ENCODE peak calls at places on chromosomes 7 and 10, in four cellular contexts. One of them, this sample, is unnamed.

GRCh38 chr10:15784662-15785300 is 65.1 kb upstream of the ITGA8 start:
- DNase-seq in HFF-Myc: no peak
- DNase-seq in esophagus squamous epithelium: no peak
- DNase-seq in fibroblast of pulmonary artery: no peak
- DNase-seq in this sample: peak; percentile 20

GRCh38 chr10:69973678-69974077 is 79.0 kb upstream of the MACROH2A2 start:
- DNase-seq in esophagus squamous epithelium: no peak
- DNase-seq in HFF-Myc: no peak
- DNase-seq in fibroblast of pulmonary artery: no peak
- DNase-seq in this sample: no peak

GRCh38 chr7:3964980-3965606 is 664.0 kb downstream of the SDK1 start:
- DNase-seq in HFF-Myc: no peak
- DNase-seq in esophagus squamous epithelium: no peak
- DNase-seq in fibroblast of pulmonary artery: no peak
- DNase-seq in this sample: no peak

GRCh38 chr7:141072548-141073172 is 1.2 kb upstream of the TMEM178B start:
- DNase-seq in esophagus squamous epithelium: no peak
- DNase-seq in fibroblast of pulmonary artery: peak; percentile 57
- DNase-seq in HFF-Myc: no peak
- DNase-seq in this sample: peak; percentile 78

GRCh38 chr7:53383131-53383530 is 347.7 kb downstream of the POM121L12 start:
- DNase-seq in HFF-Myc: no peak
- DNase-seq in esophagus squamous epithelium: no peak
- DNase-seq in fibroblast of pulmonary artery: no peak
- DNase-seq in this sample: no peak

GRCh38 chr10:66931340-66931948 is 5.6 kb downstream of the LRRTM3 start:
- DNase-seq in fibroblast of pulmonary artery: peak; percentile 85
- DNase-seq in HFF-Myc: peak; percentile 35
- DNase-seq in esophagus squamous epithelium: no peak
- DNase-seq in this sample: peak; percentile 87

GRCh38 chr7:155731375-155731774 is 80.9 kb downstream of the SHH start:
- DNase-seq in fibroblast of pulmonary artery: peak; percentile 33
- DNase-seq in esophagus squamous epithelium: no peak
- DNase-seq in HFF-Myc: no peak
- DNase-seq in this sample: peak; percentile 41

GRCh38 chr10:14450041-14450491 is 119.3 kb upstream of the FRMD4A start:
- DNase-seq in esophagus squamous epithelium: no peak
- DNase-seq in HFF-Myc: no peak
- DNase-seq in fibroblast of pulmonary artery: peak; percentile 65
- DNase-seq in this sample: peak; percentile 26

GRCh38 chr7:66666313-66666952 is 37.8 kb downstream of the KCTD7 start:
- DNase-seq in HFF-Myc: no peak
- DNase-seq in fibroblast of pulmonary artery: no peak
- DNase-seq in esophagus squamous epithelium: no peak
- DNase-seq in this sample: no peak

GRCh38 chr10:112519129-112519761 is 72.2 kb downstream of the VTI1A start:
- DNase-seq in HFF-Myc: no peak
- DNase-seq in fibroblast of pulmonary artery: no peak
- DNase-seq in esophagus squamous epithelium: no peak
- DNase-seq in this sample: no peak

GRCh38 chr7:157224627-157225026 is 85.9 kb downstream of the UBE3C start:
- DNase-seq in fibroblast of pulmonary artery: peak; percentile 54
- DNase-seq in esophagus squamous epithelium: no peak
- DNase-seq in HFF-Myc: no peak
- DNase-seq in this sample: peak; percentile 73

GRCh38 chr7:135392701-135393100 is 117.2 kb downstream of the CNOT4 start:
- DNase-seq in fibroblast of pulmonary artery: no peak
- DNase-seq in HFF-Myc: no peak
- DNase-seq in esophagus squamous epithelium: no peak
- DNase-seq in this sample: no peak
- TF ChIP-seq CTCF in fibroblast of pulmonary artery: no peak
- TF ChIP-seq CTCF in HFF-Myc: no peak
- TF ChIP-seq CTCF in esophagus squamous epithelium: no peak
- TF ChIP-seq CTCF in this sample: no peak

GRCh38 chr10:101570764-101571572 is 17.1 kb downstream of the POLL start:
- DNase-seq in fibroblast of pulmonary artery: no peak
- DNase-seq in esophagus squamous epithelium: no peak
- DNase-seq in HFF-Myc: no peak
- DNase-seq in this sample: no peak
- H3K4me3 ChIP-seq in fibroblast of pulmonary artery: peak overlapping the region; percentile 59
- H3K4me3 ChIP-seq in esophagus squamous epithelium: peak overlapping the region; percentile 74
- H3K4me3 ChIP-seq in HFF-Myc: peak overlapping the region; percentile 53
- H3K4me3 ChIP-seq in this sample: peak overlapping the region; percentile 63

GRCh38 chr10:17235136-17235535 is 7.1 kb downstream of the VIM start:
- DNase-seq in HFF-Myc: no peak
- DNase-seq in esophagus squamous epithelium: no peak
- DNase-seq in fibroblast of pulmonary artery: peak; percentile 37
- DNase-seq in this sample: no peak
- TF ChIP-seq CTCF in HFF-Myc: peak; percentile 21
- TF ChIP-seq CTCF in esophagus squamous epithelium: no peak
- TF ChIP-seq CTCF in fibroblast of pulmonary artery: peak; percentile 24
- TF ChIP-seq CTCF in this sample: peak; percentile 41

GRCh38 chr10:71852335-71852937 is 1.4 kb upstream of the PSAP start:
- DNase-seq in HFF-Myc: no peak
- DNase-seq in esophagus squamous epithelium: no peak
- DNase-seq in fibroblast of pulmonary artery: no peak
- DNase-seq in this sample: no peak
- H3K4me3 ChIP-seq in HFF-Myc: no peak overlapping the region
- H3K4me3 ChIP-seq in esophagus squamous epithelium: no peak overlapping the region
- H3K4me3 ChIP-seq in fibroblast of pulmonary artery: no peak overlapping the region
- H3K4me3 ChIP-seq in this sample: no peak overlapping the region

GRCh38 chr10:97333601-97334369 is 744 bp downstream of the FRAT2 start:
- DNase-seq in HFF-Myc: no peak
- DNase-seq in esophagus squamous epithelium: no peak
- DNase-seq in fibroblast of pulmonary artery: peak; percentile 53
- DNase-seq in this sample: peak; percentile 61

GRCh38 chr10:97331304-97331703 is 3.2 kb downstream of the FRAT2 start:
- DNase-seq in fibroblast of pulmonary artery: no peak
- DNase-seq in esophagus squamous epithelium: no peak
- DNase-seq in HFF-Myc: no peak
- DNase-seq in this sample: no peak

GRCh38 chr10:97334370-97335175 is at the start of gene FRAT2:
- DNase-seq in esophagus squamous epithelium: peak; percentile 54
- DNase-seq in HFF-Myc: no peak
- DNase-seq in fibroblast of pulmonary artery: peak; percentile 94
- DNase-seq in this sample: peak; percentile 95

GRCh38 chr10:97333351-97333600 is 1.3 kb downstream of the FRAT2 start:
- DNase-seq in esophagus squamous epithelium: no peak
- DNase-seq in HFF-Myc: no peak
- DNase-seq in fibroblast of pulmonary artery: peak; percentile 51
- DNase-seq in this sample: peak; percentile 58

DNA sequence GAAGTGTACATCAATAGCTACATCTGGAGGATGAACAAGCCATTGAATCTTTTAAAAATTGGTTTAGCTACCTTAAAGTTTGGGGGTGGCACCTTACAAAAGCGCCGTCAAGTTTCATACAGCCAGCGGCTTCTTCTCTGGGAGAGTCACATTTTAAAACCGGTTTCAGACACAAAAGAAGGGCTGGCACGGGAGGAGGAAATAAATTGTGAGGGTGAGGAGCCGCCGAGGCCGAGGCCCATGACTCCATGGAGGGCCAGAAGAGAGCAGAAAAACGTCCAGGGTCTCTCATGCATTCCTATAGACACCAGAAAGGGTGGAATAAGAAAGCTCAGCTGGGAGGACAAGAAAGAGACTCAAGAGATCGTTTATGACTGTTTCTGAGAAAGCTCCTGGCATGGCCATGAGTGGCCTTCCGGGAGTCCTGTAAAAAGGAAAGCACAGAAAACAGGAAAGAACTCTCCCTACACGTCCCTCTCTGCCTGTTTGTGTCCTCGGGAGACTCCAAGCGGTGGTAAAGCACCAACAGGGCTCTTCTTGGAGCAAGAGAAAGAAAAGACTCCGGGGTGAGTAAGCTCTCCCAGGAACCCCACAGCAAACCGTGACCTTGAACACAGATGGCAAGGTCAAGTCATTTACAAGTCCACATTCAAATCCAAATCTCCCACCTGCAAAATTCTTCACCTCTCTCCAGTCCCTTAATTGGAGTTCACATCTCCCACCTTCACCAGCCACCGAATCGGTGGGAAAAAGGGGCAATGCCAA is 1.8 kb downstream of the FRAT2 start:
- DNase-seq in fibroblast of pulmonary artery: peak; percentile 85
- DNase-seq in HFF-Myc: peak; percentile 61
- DNase-seq in esophagus squamous epithelium: no peak
- DNase-seq in this sample: peak; percentile 85
- TF ChIP-seq CTCF in fibroblast of pulmonary artery: peak; percentile 54
- TF ChIP-seq CTCF in HFF-Myc: peak; percentile 35
- TF ChIP-seq CTCF in esophagus squamous epithelium: no peak
- TF ChIP-seq CTCF in this sample: peak; percentile 68